ENCODE peak calls at places on chromosomes 2 and 18, in four cellular contexts. L is body of pancreas; U is neural progenitor cell; G is activated CD8-positive, alpha-beta memory T cell treated with anti-CD3 and anti-CD28 coated beads for 48 hours. P is an unnamed sample.

GRCh38 chr2:55482186-55482945 is 37.2 kb upstream of the CFAP36 start:
- DNase-seq in G (no peak), L (no peak), U (no peak), P (no peak)

GRCh38 chr18:38397094-38397493 is 831.5 kb upstream of the CELF4 start:
- DNase-seq in U (no peak), L (no peak), G (no peak), P (no peak)

GRCh38 chr2:36993841-36994620 is 27.7 kb upstream of the STRN start:
- DNase-seq in L (no peak), U (no peak), G (no peak), P (no peak)

GRCh38 chr2:224027070-224027469 is 12.0 kb downstream of the SERPINE2 start:
- DNase-seq in G (no peak), L (no peak), U (peak; percentile 87), P (peak; percentile 96)

GRCh38 chr18:26071725-26072124 is 18.7 kb downstream of the SS18 start:
- DNase-seq in G (no peak), L (no peak), U (no peak), P (no peak)

GRCh38 chr2:71559080-71559827 is 105.9 kb downstream of the DYSF start:
- DNase-seq in G (no peak), L (no peak), U (no peak), P (no peak)

GRCh38 chr2:157305713-157306110 is 19.9 kb downstream of the ERMN start:
- DNase-seq in L (no peak), U (no peak), G (no peak), P (no peak)

GRCh38 chr2:200467806-200468686 is 41.8 kb downstream of the KCTD18 start:
- DNase-seq in L (no peak), G (no peak), U (no peak), P (no peak)

GRCh38 chr2:55175254-55176093 is 56.6 kb downstream of the CLHC1 start:
- DNase-seq in G (no peak), U (peak; percentile 45), L (no peak), P (no peak)

GRCh38 chr2:12176621-12177020 is 430.2 kb downstream of the LPIN1 start:
- DNase-seq in U (no peak), L (no peak), G (no peak), P (no peak)

GRCh38 chr18:41501848-41502247 is 453.2 kb upstream of the PIK3C3 start:
- DNase-seq in U (no peak), L (no peak), G (no peak), P (no peak)

GRCh38 chr2:28748176-28748575 is 3.5 kb upstream of the PPP1CB start:
- DNase-seq in U (no peak), G (no peak), L (no peak), P (no peak)

GRCh38 chr2:236562434-236562833 is 7.2 kb upstream of the ACKR3 start:
- DNase-seq in G (no peak), L (peak; percentile 76), U (no peak), P (peak; percentile 70)

GRCh38 chr2:136909777-136910176 is 144.4 kb downstream of the THSD7B start:
- DNase-seq in G (no peak), U (no peak), L (no peak), P (peak; percentile 64)

GRCh38 chr2:43636616-43637015 is 444 bp upstream of the PLEKHH2 start:
- DNase-seq in U (no peak), G (peak; percentile 1), L (no peak), P (no peak)

GRCh38 chr2:151305129-151305691 is 15.7 kb upstream of the NMI start:
- DNase-seq in L (no peak), U (no peak), G (no peak), P (no peak)

GRCh38 chr2:218980800-218981389 is 4.1 kb downstream of the FEV start:
- DNase-seq in G (no peak), L (no peak), U (no peak), P (peak; percentile 66)

GRCh38 chr2:196066794-196067382 is 1.7 kb downstream of the DNAH7 start:
- DNase-seq in G (no peak), L (no peak), U (peak; percentile 32), P (no peak)

GRCh38 chr2:240584486-240585031 is 2.0 kb upstream of the CAPN10 start:
- DNase-seq in U (peak; percentile 12), G (no peak), L (no peak), P (peak; percentile 62)

P was measured in endodermal cell.